ENCODE peak calls at places on chromosomes 16 and 17, in four cellular contexts. E, Q, D and B are unnamed samples.

GRCh38 chr17:35006345-35006744 is 26.0 kb downstream of the LIG3 start:
- DNase-seq in E (no peak), Q (no peak), D (no peak), B (no peak)

GRCh38 chr16:57757326-57757786 is 21.8 kb downstream of the KATNB1 start:
- DNase-seq in D (no peak), Q (peak; percentile 99), E (peak; percentile 90), B (peak; percentile 80)

GRCh38 chr17:44536090-44536960 is 21.0 kb upstream of the FZD2 start:
- DNase-seq in D (no peak), E (no peak), Q (no peak), B (no peak)

GRCh38 chr16:28915181-28915580 is 9.9 kb downstream of the RABEP2 start:
- DNase-seq in Q (no peak), D (no peak), E (no peak), B (no peak)

GRCh38 chr16:25140459-25140858 is 28.9 kb downstream of the LCMT1 start:
- DNase-seq in Q (no peak), D (no peak), E (no peak), B (no peak)

GRCh38 chr16:87692176-87692575 is 73.6 kb downstream of the KLHDC4 start:
- DNase-seq in Q (no peak), D (no peak), E (no peak), B (no peak)

GRCh38 chr17:81239714-81240555 is 817 bp downstream of the NDUFAF8 start:
- DNase-seq in E (no peak), D (no peak), Q (no peak), B (peak; percentile 49)

GRCh38 chr16:57883480-57883879 is 81.2 kb upstream of the KIFC3 start:
- DNase-seq in D (no peak), Q (no peak), E (no peak), B (no peak)

GRCh38 chr17:5464717-5465507 is 3.9 kb downstream of the DHX33 start:
- DNase-seq in E (no peak), Q (no peak), D (no peak), B (no peak)

GRCh38 chr17:82583720-82584234 is 64.2 kb downstream of the FOXK2 start:
- DNase-seq in D (no peak), Q (no peak), E (no peak), B (no peak)

GRCh38 chr17:65783845-65784334 is 222.4 kb upstream of the AXIN2 start:
- DNase-seq in Q (no peak), E (no peak), D (peak; percentile 76), B (peak; percentile 23)

GRCh38 chr16:4064950-4065352 is 51.3 kb downstream of the ADCY9 start:
- DNase-seq in D (no peak), E (no peak), Q (peak; percentile 14), B (no peak)

GRCh38 chr16:11560701-11561439 is 25.8 kb downstream of the LITAF start:
- DNase-seq in D (no peak), Q (peak; percentile 56), E (no peak), B (no peak)

GRCh38 chr17:31788571-31788946 is 70.5 kb downstream of the COPRS start:
- DNase-seq in Q (no peak), E (no peak), D (no peak), B (no peak)

GRCh38 chr17:81160747-81161453 is 4.4 kb upstream of the PVALEF start:
- DNase-seq in E (no peak), Q (no peak), D (no peak), B (no peak)

GRCh38 chr17:46782250-46782953 is 36.1 kb downstream of the WNT3 start:
- DNase-seq in E (peak; percentile 87), D (no peak), Q (peak; percentile 69), B (peak; percentile 87)

DNA sequence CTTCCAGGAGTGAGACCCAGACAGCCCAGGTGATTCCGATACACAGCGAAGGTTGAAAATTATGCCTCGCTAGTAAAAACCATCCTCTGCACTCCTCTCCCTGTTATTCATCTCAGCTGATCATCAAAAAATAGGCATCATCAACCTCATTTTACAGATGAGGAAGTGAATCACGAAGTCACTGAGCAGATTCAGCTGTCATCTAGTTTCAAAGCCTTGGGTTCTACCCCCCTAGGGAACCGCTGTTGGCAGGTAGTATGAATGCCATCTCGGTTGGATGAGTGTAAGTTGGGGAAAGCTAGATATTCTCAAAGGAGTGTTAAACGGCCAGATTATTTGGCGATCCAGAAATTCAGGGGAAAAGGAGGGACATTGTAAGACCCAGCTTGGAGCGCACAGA is 2.0 kb downstream of the CRYM start:
- DNase-seq in Q (peak; percentile 22), D (no peak), E (no peak), B (no peak)
- TF ChIP-seq JUND in Q (no peak), D (no peak), E (no peak), B (no peak)

GRCh38 chr16:56588781-56589140 is 567 bp upstream of the MT3 start:
- DNase-seq in D (no peak), Q (no peak), E (no peak), B (no peak)
- TF ChIP-seq JUND in D (no peak), Q (no peak), E (no peak), B (no peak)

DNA sequence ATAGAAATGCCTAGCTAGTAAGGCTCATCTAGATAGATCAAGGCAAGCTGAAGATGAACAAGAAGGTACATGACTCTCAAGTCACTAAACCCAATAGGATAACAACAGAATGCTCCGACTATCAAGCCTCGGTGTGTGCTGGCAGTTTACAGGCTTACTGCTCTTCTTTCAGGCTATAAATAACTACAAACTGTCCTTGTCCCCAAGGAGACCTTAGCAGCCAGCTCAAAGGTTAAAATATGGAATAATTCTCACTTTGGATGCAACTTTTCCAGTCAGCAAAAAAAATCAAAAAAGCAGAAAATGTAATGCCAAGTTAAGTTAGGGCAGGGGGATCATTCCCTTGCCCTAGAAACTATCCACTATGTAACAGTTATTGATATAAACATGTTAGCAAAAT is 44.6 kb downstream of the SPOP start:
- DNase-seq in D (no peak), Q (no peak), E (no peak), B (no peak)
- TF ChIP-seq JUND in D (no peak), Q (no peak), E (no peak), B (no peak)

DNA sequence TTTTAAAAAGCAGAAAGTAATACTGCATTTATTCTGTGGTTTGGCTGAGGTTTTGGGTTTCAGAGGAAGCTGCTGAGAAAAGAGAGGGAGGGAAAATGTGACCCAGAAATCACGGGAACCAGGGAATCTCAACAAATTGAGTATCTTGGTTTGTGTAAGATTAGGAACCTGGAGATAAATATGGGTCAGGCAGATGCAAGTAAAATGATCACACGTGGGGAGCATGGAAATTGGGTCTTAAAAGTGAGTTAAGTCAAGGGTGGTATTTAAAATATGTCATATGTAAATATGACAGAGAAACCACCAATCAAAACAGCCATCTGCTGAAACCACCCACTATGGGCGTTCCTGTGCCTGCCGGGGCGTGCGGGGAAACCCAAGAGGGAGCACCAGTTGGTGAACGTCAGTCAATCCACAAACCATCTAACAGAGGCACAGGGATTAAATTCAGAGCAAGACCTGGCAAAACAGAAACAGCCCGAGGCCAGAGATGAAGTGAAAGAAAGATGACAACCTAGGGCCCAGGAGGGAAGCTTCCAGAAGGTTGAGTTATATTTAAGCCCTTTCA is 33.4 kb downstream of the CDH13 start:
- DNase-seq in E (no peak), D (no peak), Q (no peak), B (peak; percentile 25)
- TF ChIP-seq JUND in E (no peak), D (no peak), Q (no peak), B (no peak)

GRCh38 chr17:7912927-7913524 is 3.1 kb downstream of the RNF227 start:
- DNase-seq in Q (no peak), D (peak; percentile 81), E (peak; percentile 84), B (peak; percentile 70)
- TF ChIP-seq JUND in Q (no peak), D (no peak), E (no peak), B (no peak)

GRCh38 chr16:89564476-89565255 is 4.2 kb downstream of the RPL13 start:
- DNase-seq in E (peak; percentile 51), Q (peak; percentile 80), D (no peak), B (no peak)
- TF ChIP-seq JUND in E (no peak), Q (no peak), D (no peak), B (no peak)

GRCh38 chr16:77780378-77780837 is 8.0 kb upstream of the VAT1L start:
- DNase-seq in D (peak; percentile 10), E (no peak), Q (no peak), B (no peak)
- TF ChIP-seq JUND in D (peak; percentile 18), E (no peak), Q (no peak), B (no peak)

GRCh38 chr17:76492250-76492988 is 8.8 kb downstream of the RHBDF2 start:
- DNase-seq in Q (no peak), D (no peak), E (no peak), B (no peak)
- TF ChIP-seq JUND in Q (no peak), D (no peak), E (no peak), B (no peak)

GRCh38 chr17:36104601-36105000 is 974 bp downstream of the CCL4 start:
- DNase-seq in Q (no peak), E (no peak), D (no peak), B (no peak)

GRCh38 chr17:36107660-36108059 is 4.0 kb downstream of the CCL4 start:
- DNase-seq in E (no peak), Q (no peak), D (no peak), B (no peak)

GRCh38 chr17:36105718-36106117 is 2.1 kb downstream of the CCL4 start:
- DNase-seq in Q (no peak), E (no peak), D (no peak), B (no peak)
- TF ChIP-seq JUND in Q (no peak), E (no peak), D (no peak), B (no peak)

DNA sequence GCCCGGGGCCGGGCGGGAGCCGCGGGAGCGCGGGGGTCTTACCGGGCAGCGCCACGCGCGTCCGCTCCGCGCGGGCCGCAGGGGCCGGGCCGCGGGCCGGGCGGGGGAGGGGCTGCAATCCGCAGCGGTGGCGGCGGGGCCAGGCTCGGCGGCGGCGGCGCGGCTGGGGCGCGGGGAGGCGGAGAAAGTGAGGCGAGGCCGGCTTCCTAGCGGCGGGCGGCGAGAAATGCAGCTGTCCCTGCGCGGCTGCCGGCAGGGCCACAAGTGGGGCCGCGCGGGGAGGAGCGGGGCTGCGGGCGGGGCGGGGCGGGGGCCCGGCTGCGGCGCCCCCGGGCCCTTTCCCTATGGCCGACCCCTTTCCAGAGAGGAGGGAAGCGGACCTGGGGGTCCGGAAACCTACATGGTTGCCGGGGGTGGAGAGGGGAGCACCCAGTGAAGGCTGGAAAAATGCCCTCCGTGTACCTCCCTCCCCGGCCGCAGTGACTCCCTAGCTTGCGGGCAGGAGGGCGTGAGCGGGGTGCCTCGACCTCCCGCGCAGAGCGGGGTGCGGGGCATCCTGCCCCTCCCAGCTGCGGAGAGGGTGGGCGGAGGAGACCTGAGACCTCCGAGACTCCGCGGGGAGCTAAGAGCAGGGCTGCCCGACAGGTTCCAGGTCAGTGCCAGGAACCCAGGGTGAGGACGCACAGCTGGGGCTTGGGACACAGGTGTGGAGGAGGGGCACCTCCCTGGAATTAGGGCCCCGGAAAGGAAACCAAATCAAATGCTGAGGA is at the start of gene CUEDC1:
- DNase-seq in D (no peak), E (peak; percentile 77), Q (peak; percentile 82), B (peak; percentile 75)
- TF ChIP-seq JUND in D (no peak), E (no peak), Q (no peak), B (no peak)